ENCODE peak calls at places on chromosomes 5 and 9, in eight cellular contexts. B, I, C, H, M, Z, T and O are unnamed samples.
A peak's percentile ranks its signal among the peaks of the same experiment; 100 is the strongest.

GRCh38 chr5:84685121-84685520 is 300.4 kb upstream of the EDIL3 start:
- DNase-seq in B (no peak), I (no peak), C (no peak), H (no peak), M (no peak), Z (no peak), T (no peak), O (no peak)

GRCh38 chr5:77645158-77645994 is 6.9 kb upstream of the OTP start:
- DNase-seq in B (peak; percentile 92), I (peak; percentile 88), C (peak; percentile 65), H (no peak), M (no peak), Z (no peak), T (peak; percentile 78), O (peak; percentile 62)

GRCh38 chr5:146644811-146645210 is 128.8 kb upstream of the GPR151 start:
- DNase-seq in B (no peak), I (no peak), C (no peak), H (no peak), M (no peak), Z (no peak), T (no peak), O (no peak)

GRCh38 chr9:72292874-72293607 is 72.0 kb downstream of the ZFAND5 start:
- DNase-seq in B (no peak), I (no peak), C (no peak), H (no peak), M (peak; percentile 85), Z (no peak), T (no peak), O (peak; percentile 31)

GRCh38 chr5:77632526-77633268 is 5.8 kb downstream of the OTP start:
- DNase-seq in B (no peak), I (peak; percentile 60), C (no peak), H (no peak), M (no peak), Z (no peak), T (peak; percentile 20), O (peak; percentile 55)

GRCh38 chr5:160629007-160629402 is 207.3 kb downstream of the PTTG1 start:
- DNase-seq in B (no peak), I (no peak), C (no peak), H (no peak), M (no peak), Z (no peak), T (no peak), O (no peak)

GRCh38 chr5:149799119-149799623 is 69.1 kb downstream of the PPARGC1B start:
- DNase-seq in B (no peak), I (no peak), C (no peak), H (peak; percentile 69), M (peak; percentile 92), Z (peak; percentile 96), T (no peak), O (no peak)

GRCh38 chr5:16712600-16712999 is 95.8 kb upstream of the RETREG1 start:
- DNase-seq in B (no peak), I (no peak), C (no peak), H (no peak), M (no peak), Z (no peak), T (no peak), O (no peak)

GRCh38 chr5:122581629-122582028 is 193.3 kb upstream of the SNX2 start:
- DNase-seq in B (no peak), I (no peak), C (no peak), H (no peak), M (no peak), Z (no peak), T (no peak), O (no peak)

GRCh38 chr5:113452941-113453340 is 18.2 kb upstream of the TSSK1B start:
- DNase-seq in B (no peak), I (no peak), C (no peak), H (no peak), M (no peak), Z (no peak), T (no peak), O (no peak)

GRCh38 chr9:124761710-124762109 is 9.4 kb downstream of the NR6A1 start:
- DNase-seq in B (no peak), I (no peak), C (no peak), H (no peak), M (no peak), Z (no peak), T (no peak), O (no peak)

GRCh38 chr5:114361724-114362196 is at the start of gene KCNN2:
- DNase-seq in B (peak; percentile 66), I (peak; percentile 93), C (peak; percentile 89), H (peak; percentile 59), M (peak; percentile 24), Z (peak; percentile 59), T (peak; percentile 77), O (peak; percentile 52)

GRCh38 chr5:125194901-125195300 is 448.5 kb upstream of the ZNF608 start:
- DNase-seq in B (no peak), I (peak; percentile 27), C (no peak), H (no peak), M (no peak), Z (no peak), T (no peak), O (no peak)

GRCh38 chr5:171906171-171906570 is 100.3 kb downstream of the FBXW11 start:
- DNase-seq in B (no peak), I (no peak), C (no peak), H (no peak), M (no peak), Z (no peak), T (no peak), O (no peak)

GRCh38 chr5:66454186-66455078 is 141.8 kb upstream of the MAST4 start:
- DNase-seq in B (no peak), I (no peak), C (no peak), H (no peak), M (peak; percentile 88), Z (no peak), T (no peak), O (no peak)

GRCh38 chr5:136036991-136037705 is 8.4 kb downstream of the TGFBI start:
- DNase-seq in B (no peak), I (no peak), C (no peak), H (no peak), M (peak; percentile 71), Z (no peak), T (no peak), O (peak; percentile 67)

GRCh38 chr5:158875272-158875679 is 224.4 kb downstream of the EBF1 start:
- DNase-seq in B (no peak), I (no peak), C (no peak), H (no peak), M (peak; percentile 83), Z (no peak), T (no peak), O (peak; percentile 59)

GRCh38 chr9:37953775-37954437 is 50.0 kb upstream of the SLC25A51 start:
- DNase-seq in B (peak; percentile 72), I (no peak), C (no peak), H (peak; percentile 93), M (peak; percentile 100), Z (peak; percentile 95), T (no peak), O (peak; percentile 91)

GRCh38 chr5:150234606-150235547 is 45.0 kb downstream of the SLC6A7 start:
- DNase-seq in B (no peak), I (no peak), C (no peak), H (no peak), M (no peak), Z (no peak), T (no peak), O (peak; percentile 27)

GRCh38 chr5:16909464-16909863 is 26.6 kb downstream of the MYO10 start:
- DNase-seq in B (no peak), I (no peak), C (no peak), H (no peak), M (peak; percentile 32), Z (no peak), T (no peak), O (no peak)

GRCh38 chr9:131800885-131801284 is 61.0 kb upstream of the RAPGEF1 start:
- DNase-seq in B (no peak), I (no peak), C (no peak), H (no peak), M (no peak), Z (no peak), T (no peak), O (no peak)
- TF ChIP-seq CTCF in B (no peak), I (no peak), C (no peak), H (no peak), M (no peak), Z (no peak), T (no peak), O (no peak)

DNA sequence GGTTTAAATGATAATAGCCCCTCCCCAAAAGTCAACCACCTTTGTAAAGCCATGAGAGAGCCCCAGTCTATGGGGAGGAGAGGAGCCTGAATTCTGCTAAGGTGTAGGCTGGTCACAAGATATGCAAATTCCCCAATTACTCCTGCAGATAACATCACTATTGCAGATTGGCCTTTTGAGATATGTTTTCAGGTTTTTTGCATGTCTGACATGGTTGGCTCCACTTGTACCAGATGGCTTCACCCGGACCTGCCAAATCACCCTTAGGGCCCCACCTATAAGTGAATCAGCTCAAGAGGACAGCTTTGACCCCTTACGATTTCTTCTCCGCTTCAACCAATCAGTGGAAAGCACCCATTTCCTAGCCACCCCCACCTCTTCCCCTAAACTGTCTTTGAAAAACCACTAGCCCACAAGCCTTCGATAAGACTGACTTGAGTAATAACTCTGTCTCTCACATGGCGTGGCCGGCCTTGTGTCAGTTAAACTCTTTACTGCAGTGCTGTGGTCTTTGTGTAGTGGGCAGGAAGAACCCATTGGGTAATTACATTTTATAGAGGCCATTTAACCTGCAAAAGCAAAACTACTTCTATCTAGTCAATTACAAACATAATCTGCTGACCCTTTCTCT is 69.7 kb downstream of the PRLR start:
- DNase-seq in B (no peak), I (no peak), C (no peak), H (no peak), M (no peak), Z (no peak), T (no peak), O (no peak)
- TF ChIP-seq CTCF in B (no peak), I (no peak), C (no peak), H (no peak), M (no peak), Z (no peak), T (no peak), O (no peak)

DNA sequence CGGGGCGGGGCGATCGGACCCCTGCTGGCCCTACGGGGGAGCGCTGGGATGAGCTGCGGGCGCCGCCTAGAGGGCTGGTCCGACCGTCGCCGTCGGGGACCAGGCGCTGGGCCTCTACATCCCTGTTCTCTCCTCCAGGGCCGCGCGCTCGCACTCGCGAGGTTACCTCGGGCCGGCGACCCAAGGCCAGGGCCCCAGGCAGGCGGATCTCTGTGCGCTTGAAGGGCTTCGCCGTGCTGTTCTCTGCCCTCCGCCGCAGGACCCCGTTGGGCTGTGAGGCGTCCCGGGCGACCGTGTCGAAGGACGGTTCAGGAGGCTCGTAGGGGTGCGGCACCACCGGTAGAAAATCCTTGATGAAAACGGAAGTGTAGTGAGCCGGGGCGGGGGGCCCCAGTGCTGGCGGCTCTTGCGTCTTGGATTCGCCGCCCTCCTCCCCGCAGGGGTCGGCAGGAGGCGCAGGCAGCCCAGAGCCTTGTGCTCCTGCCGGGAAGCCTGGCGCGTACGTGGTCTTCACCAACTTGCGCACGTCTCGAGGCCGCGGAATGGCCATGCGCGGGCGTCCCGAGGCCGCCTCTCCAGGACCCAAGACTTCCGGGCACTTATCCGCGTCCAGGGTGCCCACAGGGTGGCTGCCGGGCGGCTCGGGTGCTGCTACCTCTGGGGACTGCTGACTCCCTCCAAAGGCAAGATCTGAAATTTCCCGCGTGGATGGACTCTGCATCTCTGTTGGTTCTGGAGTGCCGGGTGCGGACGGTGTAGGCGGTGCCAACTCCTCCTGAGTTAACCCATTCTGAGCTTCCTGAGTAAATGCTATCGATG is 2.0 kb downstream of the PROB1 start:
- DNase-seq in B (peak; percentile 95), I (peak; percentile 85), C (no peak), H (no peak), M (no peak), Z (peak; percentile 64), T (peak; percentile 87), O (peak; percentile 95)
- TF ChIP-seq CTCF in B (peak; percentile 87), I (peak; percentile 66), C (peak; percentile 80), H (peak; percentile 54), M (peak; percentile 34), Z (no peak), T (peak; percentile 64), O (peak; percentile 98)

GRCh38 chr9:84966876-84967830 is 297.6 kb downstream of the NTRK2 start:
- DNase-seq in B (peak; percentile 9), I (peak; percentile 77), C (no peak), H (no peak), M (no peak), Z (no peak), T (peak; percentile 40), O (peak; percentile 23)
- TF ChIP-seq CTCF in B (no peak), I (peak; percentile 70), C (peak; percentile 68), H (no peak), M (no peak), Z (no peak), T (peak; percentile 49), O (peak; percentile 24)